ENCODE peak calls at places on chromosomes 16 and 17, in ten cellular contexts. W, D, O, R, S, E, A, H, Y and J are unnamed samples.

GRCh38 chr16:23859713-23860269 is 24.0 kb downstream of the PRKCB start:
- DNase-seq in D (no peak), S (no peak), Y (no peak), O (no peak), W (no peak), R (no peak), H (no peak), E (no peak), A (no peak), J (no peak)

GRCh38 chr16:10992797-10993196 is 48.4 kb downstream of the CLEC16A start:
- DNase-seq in E (peak), S (peak), D (peak), Y (no peak), A (peak), H (no peak), O (no peak), W (no peak), R (peak), J (peak)

GRCh38 chr16:30378236-30379164 is 3.9 kb downstream of the SEPTIN1 start:
- DNase-seq in E (peak), R (peak), W (peak), H (peak), S (peak), D (peak), Y (peak), A (peak), O (peak), J (peak)

GRCh38 chr17:21295036-21295952 is 10.8 kb downstream of the MAP2K3 start:
- DNase-seq in R (no peak), H (no peak), A (no peak), E (no peak), S (no peak), D (peak), O (no peak), Y (no peak), W (no peak), J (peak)

GRCh38 chr16:23838485-23839142 is 2.8 kb downstream of the PRKCB start:
- DNase-seq in A (no peak), O (no peak), R (no peak), D (no peak), H (no peak), W (no peak), S (no peak), Y (no peak), E (no peak), J (no peak)

GRCh38 chr17:15453246-15453645 is 14.2 kb downstream of the CDRT4 start:
- DNase-seq in D (no peak), Y (no peak), S (no peak), A (no peak), E (no peak), W (no peak), O (no peak), H (no peak), R (peak), J (no peak)

GRCh38 chr17:78499715-78500540 is 77.3 kb downstream of the DNAH17 start:
- DNase-seq in O (no peak), R (no peak), A (no peak), E (no peak), H (no peak), S (no peak), Y (no peak), D (no peak), W (no peak), J (no peak)

GRCh38 chr17:43444223-43445008 is 39.4 kb upstream of the DHX8 start:
- DNase-seq in D (no peak), A (no peak), E (no peak), R (no peak), Y (no peak), O (no peak), W (no peak), S (no peak), H (no peak), J (peak)

GRCh38 chr17:79684132-79684985 is 46.4 kb upstream of the ENPP7 start:
- DNase-seq in S (no peak), E (no peak), Y (no peak), O (no peak), A (no peak), D (no peak), W (no peak), H (no peak), R (no peak), J (no peak)

GRCh38 chr17:1638171-1638583 is 7.4 kb downstream of the SCARF1 start:
- DNase-seq in R (no peak), E (no peak), O (no peak), H (no peak), S (no peak), Y (no peak), D (no peak), A (no peak), W (no peak), J (no peak)

GRCh38 chr16:80986557-80986956 is 20.1 kb downstream of the CMC2 start:
- DNase-seq in D (no peak), R (no peak), O (no peak), Y (peak), H (no peak), E (no peak), A (no peak), W (no peak), S (no peak), J (no peak)

GRCh38 chr16:15031179-15031578 is 24.7 kb downstream of the NTAN1 start:
- DNase-seq in S (no peak), Y (no peak), A (no peak), E (no peak), R (no peak), H (no peak), D (no peak), W (no peak), O (no peak), J (no peak)